ENCODE peak calls at places on chromosome 21, in nine cellular contexts. X is H9, E is AG09309, T is lower leg skin, K is epithelial cell of esophagus, C is left ventricle myocardium inferior, J is HFF-Myc, F is GM23338, O is progenitor cell of endocrine pancreas. G is an unnamed sample.

GRCh38 chr21:38447611-38448010 is 50.7 kb downstream of the ERG start:
- DNase-seq in O (no peak), T (no peak), X (no peak), E (no peak), F (no peak), C (no peak), J (no peak), K (no peak), G (no peak)

GRCh38 chr21:45070970-45071369 is 3.4 kb upstream of the ADARB1 start:
- DNase-seq in F (no peak), X (no peak), C (no peak), K (no peak), T (no peak), E (no peak), J (no peak), O (no peak), G (no peak)

GRCh38 chr21:29320021-29320420 is 21.3 kb downstream of the BACH1 start:
- DNase-seq in F (no peak), O (no peak), T (no peak), E (no peak), J (no peak), X (no peak), K (no peak), C (no peak), G (no peak)

GRCh38 chr21:45248893-45249381 is 38.8 kb downstream of the POFUT2 start:
- DNase-seq in C (no peak), F (peak; percentile 42), T (no peak), J (no peak), E (no peak), O (no peak), K (no peak), X (peak; percentile 48), G (no peak)

GRCh38 chr21:41368361-41369104 is 6.7 kb downstream of the MX2 start:
- DNase-seq in X (no peak), O (no peak), E (no peak), C (no peak), T (no peak), J (no peak), F (no peak), K (no peak), G (no peak)

GRCh38 chr21:41426656-41427311 is 745 bp downstream of the MX1 start:
- DNase-seq in F (peak; percentile 51), J (no peak), X (peak; percentile 33), C (no peak), O (no peak), T (no peak), E (no peak), K (no peak), G (no peak)

GRCh38 chr21:45460011-45460565 is 55.1 kb downstream of the COL18A1 start:
- DNase-seq in K (no peak), C (peak; percentile 13), T (no peak), J (no peak), F (no peak), O (no peak), X (no peak), E (no peak), G (no peak)

GRCh38 chr21:28781602-28782274 is 210.9 kb downstream of the LTN1 start:
- DNase-seq in X (no peak), J (no peak), K (peak; percentile 46), O (no peak), F (peak; percentile 51), T (no peak), E (no peak), C (no peak), G (no peak)

GRCh38 chr21:31606081-31606874 is 53.2 kb upstream of the SOD1 start:
- DNase-seq in E (no peak), C (no peak), T (no peak), F (no peak), O (no peak), J (no peak), K (peak; percentile 44), X (no peak), G (no peak)

GRCh38 chr21:44867999-44868700 is 5.3 kb downstream of the PTTG1IP start:
- DNase-seq in E (no peak), X (no peak), J (no peak), T (no peak), O (no peak), K (no peak), F (no peak), C (no peak), G (no peak)

GRCh38 chr21:41632748-41633475 is 125.0 kb upstream of the TMPRSS2 start:
- DNase-seq in O (no peak), X (no peak), C (no peak), F (no peak), J (no peak), K (no peak), T (no peak), E (no peak), G (no peak)

GRCh38 chr21:41366522-41367151 is 4.8 kb downstream of the MX2 start:
- DNase-seq in O (no peak), C (no peak), F (no peak), X (no peak), E (peak; percentile 63), J (no peak), K (peak; percentile 70), T (no peak), G (no peak)

GRCh38 chr21:40433575-40433974 is 413.4 kb downstream of the DSCAM start:
- DNase-seq in X (no peak), T (no peak), F (no peak), E (no peak), C (no peak), K (peak; percentile 21), O (no peak), J (no peak), G (no peak)

GRCh38 chr21:43718872-43719747 is at the start of gene PDXK:
- DNase-seq in K (peak; percentile 89), F (peak; percentile 88), O (peak; percentile 78), E (no peak), X (peak; percentile 89), C (peak; percentile 88), T (peak; percentile 66), J (no peak), G (peak; percentile 74)

GRCh38 chr21:45250914-45251634 is 36.6 kb downstream of the POFUT2 start:
- DNase-seq in X (no peak), F (no peak), C (no peak), T (no peak), E (no peak), J (no peak), O (no peak), K (no peak), G (no peak)

GRCh38 chr21:42376338-42376982 is 10.1 kb upstream of the TFF1 start:
- DNase-seq in T (no peak), J (no peak), C (no peak), F (peak; percentile 41), O (no peak), E (no peak), X (peak; percentile 53), K (no peak), G (no peak)

GRCh38 chr21:43768868-43769167 is 7.3 kb downstream of the CSTB start:
- DNase-seq in T (no peak), J (no peak), F (peak; percentile 25), K (no peak), C (no peak), X (no peak), E (no peak), O (no peak), G (no peak)

GRCh38 chr21:34020005-34020847 is 53.2 kb upstream of the MRPS6 start:
- DNase-seq in J (no peak), F (no peak), E (no peak), X (no peak), K (peak; percentile 19), T (no peak), C (no peak), O (no peak), G (no peak)
- TF ChIP-seq CTCF in J (no peak), F (no peak), E (no peak), X (no peak), K (peak; percentile 13), T (no peak), C (no peak), O (no peak), G (no peak)

GRCh38 chr21:33384851-33385331 is 18.3 kb upstream of the IFNGR2 start:
- DNase-seq in C (no peak), K (no peak), E (no peak), X (no peak), J (no peak), T (no peak), F (no peak), O (no peak), G (no peak)

GRCh38 chr21:33390479-33390878 is 12.7 kb upstream of the IFNGR2 start:
- DNase-seq in F (no peak), J (no peak), K (peak; percentile 96), O (no peak), E (no peak), T (no peak), X (no peak), C (no peak), G (no peak)

GRCh38 chr21:33388188-33388587 is 15.0 kb upstream of the IFNGR2 start:
- DNase-seq in F (no peak), O (no peak), X (no peak), E (no peak), J (no peak), C (no peak), K (no peak), T (no peak), G (no peak)

GRCh38 chr21:33383056-33383888 is 19.9 kb upstream of the IFNGR2 start:
- DNase-seq in K (peak; percentile 97), J (peak; percentile 87), F (peak; percentile 20), O (no peak), X (peak; percentile 45), E (no peak), C (peak; percentile 60), T (peak; percentile 70), G (peak; percentile 61)

DNA sequence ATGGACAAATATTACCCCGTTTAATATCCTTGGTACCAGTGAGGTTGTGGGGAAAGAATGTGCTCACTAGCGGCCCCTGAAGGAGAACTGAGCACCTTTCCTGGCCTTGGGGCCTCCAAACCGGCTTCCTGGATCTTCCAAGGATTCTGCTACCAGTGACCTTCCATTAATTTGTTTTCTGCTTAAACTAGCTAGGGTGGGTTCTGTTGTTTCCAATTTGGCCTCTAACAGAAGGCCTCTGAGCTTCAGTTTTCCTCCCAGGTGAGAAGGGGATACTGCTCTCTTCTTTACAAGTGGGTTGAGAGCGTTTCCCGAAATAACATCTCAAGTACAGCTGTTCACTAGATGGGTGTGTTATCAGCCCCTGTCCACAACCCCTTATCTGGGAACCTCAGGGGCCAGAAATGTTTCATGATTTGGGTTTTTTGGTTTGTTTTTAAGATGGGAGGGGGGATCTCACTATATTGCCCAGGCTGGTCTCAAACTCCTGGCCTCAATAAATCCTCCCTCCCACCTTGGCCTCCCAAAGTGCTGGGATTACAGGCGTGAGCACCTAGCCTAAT is 16.9 kb upstream of the IFNGR2 start:
- DNase-seq in C (no peak), O (no peak), X (peak; percentile 51), T (no peak), E (no peak), F (peak; percentile 66), J (no peak), K (peak; percentile 18), G (no peak)
- TF ChIP-seq CTCF in C (no peak), O (peak; percentile 28), X (peak; percentile 71), T (no peak), E (peak; percentile 17), F (peak; percentile 65), J (peak; percentile 44), K (peak; percentile 31), G (no peak)

GRCh38 chr21:25607151-25607811 is at the start of gene MRPL39:
- DNase-seq in T (peak; percentile 75), E (peak; percentile 60), O (peak; percentile 87), C (peak; percentile 86), F (peak; percentile 97), K (peak; percentile 93), X (peak; percentile 91), J (peak; percentile 56), G (peak; percentile 49)
- TF ChIP-seq CTCF in T (no peak), E (peak; percentile 75), O (peak; percentile 69), C (peak; percentile 65), F (peak; percentile 48), K (peak; percentile 56), X (peak; percentile 65), J (peak; percentile 65), G (no peak)

GRCh38 chr21:35838350-35838749 is 222.0 kb downstream of the SETD4 start:
- DNase-seq in J (no peak), K (no peak), T (no peak), F (no peak), E (no peak), X (no peak), O (no peak), C (no peak), G (no peak)
- TF ChIP-seq CTCF in J (no peak), K (no peak), T (no peak), F (no peak), E (no peak), X (no peak), O (no peak), C (no peak), G (no peak)

G was measured in omental fat pad.